ENCODE peak calls at places on chromosomes 13 and 19, in five cellular contexts. J, K, S, V and Z are unnamed samples.

GRCh38 chr13:79409828-79410227 is 3.8 kb upstream of the RBM26 start:
- DNase-seq in K (no peak), J (peak; percentile 2), S (no peak), V (no peak), Z (no peak)

GRCh38 chr19:41249707-41250423 is 14.3 kb upstream of the HNRNPUL1 start:
- DNase-seq in J (peak; percentile 35), K (no peak), S (no peak), V (no peak), Z (peak; percentile 59)

GRCh38 chr13:30751183-30751933 is 16.0 kb downstream of the ALOX5AP start:
- DNase-seq in S (no peak), J (peak; percentile 30), K (no peak), V (no peak), Z (peak; percentile 75)

GRCh38 chr19:18499055-18499775 is 22.7 kb downstream of the ELL start:
- DNase-seq in J (no peak), V (no peak), S (no peak), K (no peak), Z (no peak)

GRCh38 chr13:51499841-51500240 is 47.0 kb upstream of the INTS6 start:
- DNase-seq in V (no peak), S (no peak), K (no peak), J (no peak), Z (no peak)

GRCh38 chr19:4606921-4607678 is 32.2 kb upstream of the TNFAIP8L1 start:
- DNase-seq in J (peak; percentile 97), S (peak; percentile 11), V (peak; percentile 28), K (no peak), Z (peak; percentile 76)

GRCh38 chr13:41224113-41225110 is 30.0 kb upstream of the KBTBD7 start:
- DNase-seq in V (peak; percentile 39), S (no peak), J (no peak), K (no peak), Z (no peak)

GRCh38 chr19:28634031-28634328 is 579.0 kb downstream of the UQCRFS1 start:
- DNase-seq in V (no peak), J (no peak), K (no peak), S (no peak), Z (no peak)

GRCh38 chr13:110454227-110454859 is 107.2 kb downstream of the RAB20 start:
- DNase-seq in V (no peak), J (no peak), S (no peak), K (no peak), Z (no peak)

GRCh38 chr13:83372786-83373185 is 509.5 kb downstream of the SLITRK1 start:
- DNase-seq in K (no peak), J (no peak), V (no peak), S (no peak), Z (no peak)

GRCh38 chr19:4638828-4639530 is at the start of gene TNFAIP8L1:
- DNase-seq in J (peak; percentile 99), K (peak; percentile 98), V (peak; percentile 94), S (peak; percentile 92), Z (peak; percentile 96)

GRCh38 chr13:24627090-24627714 is 53.0 kb upstream of the ATP12A start:
- DNase-seq in V (no peak), J (peak; percentile 13), K (no peak), S (no peak), Z (peak; percentile 56)

GRCh38 chr13:42017264-42017663 is 31.2 kb upstream of the DGKH start:
- DNase-seq in J (no peak), V (no peak), S (no peak), K (no peak), Z (no peak)

GRCh38 chr13:110403315-110403714 is 96.2 kb downstream of the COL4A2 start:
- DNase-seq in S (no peak), K (no peak), J (no peak), V (no peak), Z (no peak)

GRCh38 chr13:96091164-96091931 is 1.4 kb downstream of the HS6ST3 start:
- DNase-seq in V (no peak), K (no peak), J (peak; percentile 47), S (no peak), Z (peak; percentile 32)

GRCh38 chr13:34108396-34108795 is 290.4 kb downstream of the RFC3 start:
- DNase-seq in S (no peak), V (no peak), K (no peak), J (no peak), Z (no peak)

GRCh38 chr13:46334008-46334407 is 53.0 kb downstream of the RUBCNL start:
- DNase-seq in K (no peak), V (no peak), S (no peak), J (no peak), Z (no peak)

GRCh38 chr13:58343081-58343480 is 711.5 kb downstream of the PCDH17 start:
- DNase-seq in V (peak; percentile 4), K (no peak), S (no peak), J (no peak), Z (no peak)

GRCh38 chr13:34085199-34085598 is 267.2 kb downstream of the RFC3 start:
- DNase-seq in J (no peak), S (no peak), V (no peak), K (no peak), Z (no peak)

GRCh38 chr13:62278271-62278670 is 862.6 kb upstream of the PCDH20 start:
- DNase-seq in S (no peak), J (peak; percentile 10), K (no peak), V (no peak), Z (peak; percentile 4)

GRCh38 chr19:31819837-31820236 is 470.6 kb upstream of the TSHZ3 start:
- DNase-seq in K (no peak), V (no peak), J (no peak), S (no peak), Z (no peak)

GRCh38 chr19:15634105-15634504 is 6.6 kb upstream of the CYP4F3 start:
- DNase-seq in V (no peak), S (no peak), J (no peak), K (no peak), Z (no peak)

GRCh38 chr13:38045278-38046048 is 175.9 kb upstream of the TRPC4 start:
- DNase-seq in K (no peak), S (no peak), J (peak; percentile 54), V (peak; percentile 46), Z (peak; percentile 79)

GRCh38 chr19:54464624-54465266 is 1.2 kb upstream of the LENG9 start:
- DNase-seq in V (peak; percentile 81), J (peak; percentile 92), K (peak; percentile 47), S (peak; percentile 14), Z (peak; percentile 93)

GRCh38 chr13:77042566-77043177 is 15.7 kb upstream of the FBXL3 start:
- DNase-seq in K (no peak), V (peak; percentile 11), J (no peak), S (no peak), Z (no peak)

GRCh38 chr13:48562296-48563066 is 29.6 kb upstream of the RCBTB2 start:
- DNase-seq in S (no peak), J (no peak), V (no peak), K (peak; percentile 77), Z (no peak)

GRCh38 chr13:27482996-27483395 is 32.6 kb upstream of the MTIF3 start:
- DNase-seq in J (no peak), V (no peak), K (no peak), S (no peak), Z (peak; percentile 64)

GRCh38 chr19:5048727-5049553 is 80.0 kb downstream of the KDM4B start:
- DNase-seq in J (peak; percentile 21), V (peak; percentile 53), K (no peak), S (no peak), Z (no peak)

GRCh38 chr19:13794388-13794751 is 873 bp upstream of the ZSWIM4 start:
- DNase-seq in K (no peak), S (no peak), J (peak; percentile 36), V (peak; percentile 96), Z (no peak)

GRCh38 chr19:45171211-45171623 is 6.8 kb downstream of the TRAPPC6A start:
- DNase-seq in V (no peak), J (no peak), S (no peak), K (peak; percentile 41), Z (no peak)

GRCh38 chr13:98203641-98204326 is 26.7 kb upstream of the RNF113B start:
- DNase-seq in S (no peak), V (no peak), J (no peak), K (no peak), Z (peak; percentile 26)

GRCh38 chr13:102793583-102794355 is 5.0 kb downstream of the POGLUT2 start:
- DNase-seq in S (no peak), V (no peak), K (no peak), J (no peak), Z (no peak)

GRCh38 chr13:67278230-67278629 is 48.1 kb upstream of the PCDH9 start:
- DNase-seq in S (no peak), K (no peak), J (peak; percentile 64), V (peak; percentile 78), Z (no peak)

GRCh38 chr13:26914624-26915023 is 154.0 kb upstream of the GPR12 start:
- DNase-seq in J (peak; percentile 26), S (peak; percentile 27), K (no peak), V (peak; percentile 5), Z (peak; percentile 65)

GRCh38 chr13:107842562-107843180 is 372.7 kb downstream of the LIG4 start:
- DNase-seq in J (no peak), S (no peak), K (no peak), V (peak; percentile 55), Z (peak; percentile 92)

GRCh38 chr13:112252744-112253590 is 123.2 kb upstream of the SPACA7 start:
- DNase-seq in K (no peak), J (no peak), S (no peak), V (no peak), Z (no peak)

GRCh38 chr19:18385359-18385674 is 641 bp upstream of the GDF15 start:
- DNase-seq in S (no peak), V (no peak), K (no peak), J (no peak), Z (no peak)

GRCh38 chr13:99014391-99014988 is 36.6 kb upstream of the DOCK9 start:
- DNase-seq in V (no peak), K (no peak), J (no peak), S (no peak), Z (no peak)

GRCh38 chr19:51676566-51677083 is 16.5 kb upstream of the SPACA6 start:
- DNase-seq in V (no peak), K (peak; percentile 60), S (no peak), J (no peak), Z (no peak)